ENCODE peak calls at places on chromosomes 11 and 22, in five cellular contexts. One of them, this sample, is unnamed.
A peak's percentile ranks its signal among the peaks of the same experiment; 100 is the strongest.

GRCh38 chr11:130523609-130524008 is 75.2 kb downstream of the ADAMTS15 start:
- DNase-seq in ovary: no peak
- DNase-seq in AG04449: peak; percentile 29
- DNase-seq in fibroblast of the aortic adventitia: peak; percentile 95
- DNase-seq in omental fat pad: no peak
- DNase-seq in this sample: no peak

GRCh38 chr11:12045914-12046635 is 37.6 kb upstream of the DKK3 start:
- DNase-seq in AG04449: no peak
- DNase-seq in ovary: no peak
- DNase-seq in fibroblast of the aortic adventitia: no peak
- DNase-seq in omental fat pad: no peak
- DNase-seq in this sample: no peak

GRCh38 chr11:17267576-17267975 is 9.0 kb upstream of the NUCB2 start:
- DNase-seq in fibroblast of the aortic adventitia: no peak
- DNase-seq in AG04449: no peak
- DNase-seq in ovary: no peak
- DNase-seq in omental fat pad: no peak
- DNase-seq in this sample: no peak

GRCh38 chr11:76087749-76088148 is 118.6 kb downstream of the WNT11 start:
- DNase-seq in fibroblast of the aortic adventitia: no peak
- DNase-seq in omental fat pad: no peak
- DNase-seq in ovary: no peak
- DNase-seq in AG04449: no peak
- DNase-seq in this sample: no peak

GRCh38 chr11:62546244-62546936 is at the start of gene AHNAK:
- DNase-seq in fibroblast of the aortic adventitia: peak; percentile 50
- DNase-seq in omental fat pad: no peak
- DNase-seq in AG04449: no peak
- DNase-seq in ovary: peak; percentile 87
- DNase-seq in this sample: no peak

GRCh38 chr11:49208006-49208721 is at the start of gene FOLH1:
- DNase-seq in omental fat pad: no peak
- DNase-seq in fibroblast of the aortic adventitia: no peak
- DNase-seq in ovary: peak; percentile 42
- DNase-seq in AG04449: no peak
- DNase-seq in this sample: no peak

GRCh38 chr11:72602250-72602904 is 71.8 kb downstream of the PDE2A start:
- DNase-seq in fibroblast of the aortic adventitia: no peak
- DNase-seq in AG04449: no peak
- DNase-seq in ovary: no peak
- DNase-seq in omental fat pad: no peak
- DNase-seq in this sample: no peak

GRCh38 chr11:92978226-92979111 is 9.0 kb downstream of the MTNR1B start:
- DNase-seq in ovary: no peak
- DNase-seq in fibroblast of the aortic adventitia: no peak
- DNase-seq in omental fat pad: no peak
- DNase-seq in AG04449: no peak
- DNase-seq in this sample: no peak

GRCh38 chr11:87368151-87368550 is 330.4 kb downstream of the TMEM135 start:
- DNase-seq in ovary: no peak
- DNase-seq in omental fat pad: no peak
- DNase-seq in fibroblast of the aortic adventitia: no peak
- DNase-seq in AG04449: no peak
- DNase-seq in this sample: no peak

GRCh38 chr11:61075891-61076290 is 26.4 kb upstream of the CD5 start:
- DNase-seq in fibroblast of the aortic adventitia: peak; percentile 72
- DNase-seq in omental fat pad: no peak
- DNase-seq in AG04449: no peak
- DNase-seq in ovary: peak; percentile 57
- DNase-seq in this sample: no peak

GRCh38 chr11:130071211-130071712 is 1.6 kb downstream of the APLP2 start:
- DNase-seq in AG04449: no peak
- DNase-seq in omental fat pad: no peak
- DNase-seq in fibroblast of the aortic adventitia: peak; percentile 53
- DNase-seq in ovary: no peak
- DNase-seq in this sample: no peak

GRCh38 chr22:35861451-35861850 is 143.8 kb downstream of the APOL5 start:
- DNase-seq in fibroblast of the aortic adventitia: no peak
- DNase-seq in AG04449: no peak
- DNase-seq in ovary: no peak
- DNase-seq in omental fat pad: no peak
- DNase-seq in this sample: no peak

GRCh38 chr22:46055176-46055850 is 78.4 kb upstream of the WNT7B start:
- DNase-seq in ovary: peak; percentile 75
- DNase-seq in AG04449: no peak
- DNase-seq in fibroblast of the aortic adventitia: peak; percentile 48
- DNase-seq in omental fat pad: peak; percentile 21
- DNase-seq in this sample: no peak

GRCh38 chr11:90646266-90646665 is 423.4 kb upstream of the CHORDC1 start:
- DNase-seq in fibroblast of the aortic adventitia: no peak
- DNase-seq in ovary: no peak
- DNase-seq in AG04449: no peak
- DNase-seq in omental fat pad: no peak
- DNase-seq in this sample: no peak

GRCh38 chr11:106424111-106424510 is 346.6 kb downstream of the AASDHPPT start:
- DNase-seq in AG04449: no peak
- DNase-seq in fibroblast of the aortic adventitia: peak; percentile 80
- DNase-seq in omental fat pad: no peak
- DNase-seq in ovary: no peak
- DNase-seq in this sample: peak; percentile 8

GRCh38 chr11:29634744-29635143 is 382.1 kb downstream of the KCNA4 start:
- DNase-seq in AG04449: no peak
- DNase-seq in fibroblast of the aortic adventitia: no peak
- DNase-seq in ovary: no peak
- DNase-seq in omental fat pad: no peak
- DNase-seq in this sample: no peak

GRCh38 chr11:114846040-114846791 is 167.9 kb downstream of the NXPE2 start:
- DNase-seq in AG04449: no peak
- DNase-seq in fibroblast of the aortic adventitia: no peak
- DNase-seq in ovary: no peak
- DNase-seq in omental fat pad: no peak
- DNase-seq in this sample: no peak

GRCh38 chr11:113991170-113991569 is 16.3 kb downstream of the HTR3A start:
- DNase-seq in ovary: peak; percentile 62
- DNase-seq in fibroblast of the aortic adventitia: peak; percentile 21
- DNase-seq in omental fat pad: no peak
- DNase-seq in AG04449: no peak
- DNase-seq in this sample: no peak

GRCh38 chr11:5204787-5205186 is 4.3 kb upstream of the OR51V1 start:
- DNase-seq in omental fat pad: no peak
- DNase-seq in ovary: no peak
- DNase-seq in AG04449: peak; percentile 44
- DNase-seq in fibroblast of the aortic adventitia: peak; percentile 88
- DNase-seq in this sample: peak; percentile 49

GRCh38 chr11:64382586-64382985 is 23.6 kb downstream of the RPS6KA4 start:
- DNase-seq in omental fat pad: no peak
- DNase-seq in ovary: no peak
- DNase-seq in fibroblast of the aortic adventitia: no peak
- DNase-seq in AG04449: no peak
- DNase-seq in this sample: no peak

GRCh38 chr11:398826-399225 is 4.8 kb downstream of the PKP3 start:
- DNase-seq in AG04449: no peak
- DNase-seq in fibroblast of the aortic adventitia: peak; percentile 17
- DNase-seq in ovary: no peak
- DNase-seq in omental fat pad: no peak
- DNase-seq in this sample: no peak

GRCh38 chr11:134244593-134244992 is 8.6 kb downstream of the THYN1 start:
- DNase-seq in AG04449: no peak
- DNase-seq in fibroblast of the aortic adventitia: no peak
- DNase-seq in ovary: no peak
- DNase-seq in omental fat pad: no peak
- DNase-seq in this sample: no peak

GRCh38 chr22:44895296-44896055 is 114.3 kb downstream of the PHF21B start:
- DNase-seq in AG04449: no peak
- DNase-seq in fibroblast of the aortic adventitia: no peak
- DNase-seq in ovary: peak; percentile 20
- DNase-seq in omental fat pad: no peak
- DNase-seq in this sample: no peak

GRCh38 chr22:35154937-35155387 is 89.0 kb downstream of the ISX start:
- DNase-seq in fibroblast of the aortic adventitia: peak; percentile 46
- DNase-seq in ovary: peak; percentile 47
- DNase-seq in AG04449: no peak
- DNase-seq in omental fat pad: no peak
- DNase-seq in this sample: peak; percentile 4

GRCh38 chr11:125494987-125495725 is 909 bp downstream of the FEZ1 start:
- DNase-seq in omental fat pad: no peak
- DNase-seq in fibroblast of the aortic adventitia: peak; percentile 52
- DNase-seq in AG04449: no peak
- DNase-seq in ovary: peak; percentile 60
- DNase-seq in this sample: no peak

DNA sequence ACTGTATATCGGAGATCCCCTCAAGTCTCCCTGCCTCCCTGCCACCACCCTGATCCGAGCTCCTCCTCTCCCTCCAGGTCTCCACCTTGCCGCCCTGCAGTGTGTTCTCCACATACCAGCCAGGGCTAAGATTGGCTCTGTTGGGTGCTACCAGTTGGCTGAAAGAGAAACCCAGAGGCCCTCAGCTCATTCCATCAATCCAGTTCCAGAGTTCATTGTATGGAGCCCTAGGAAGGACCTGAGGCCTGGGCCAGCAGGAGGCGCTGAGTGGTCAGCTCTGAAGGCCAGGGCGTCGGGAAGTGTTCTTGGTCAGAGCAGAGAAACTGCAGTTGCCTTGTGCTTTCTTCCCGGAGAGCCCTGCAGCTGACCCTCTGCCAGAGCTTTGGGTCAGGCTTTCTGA is 2.2 kb upstream of the TOP3B start:
- DNase-seq in ovary: no peak
- DNase-seq in fibroblast of the aortic adventitia: peak; percentile 43
- DNase-seq in AG04449: no peak
- DNase-seq in omental fat pad: no peak
- DNase-seq in this sample: no peak
- TF ChIP-seq CTCF in ovary: no peak
- TF ChIP-seq CTCF in fibroblast of the aortic adventitia: peak; percentile 54
- TF ChIP-seq CTCF in AG04449: peak; percentile 31
- TF ChIP-seq CTCF in omental fat pad: no peak
- TF ChIP-seq CTCF in this sample: peak; percentile 26

GRCh38 chr22:37420656-37421467 is 6.4 kb downstream of the ELFN2 start:
- DNase-seq in omental fat pad: no peak
- DNase-seq in ovary: no peak
- DNase-seq in fibroblast of the aortic adventitia: peak; percentile 18
- DNase-seq in AG04449: no peak
- DNase-seq in this sample: no peak
- TF ChIP-seq CTCF in omental fat pad: no peak
- TF ChIP-seq CTCF in ovary: no peak
- TF ChIP-seq CTCF in fibroblast of the aortic adventitia: no peak
- TF ChIP-seq CTCF in AG04449: no peak
- TF ChIP-seq CTCF in this sample: no peak

GRCh38 chr22:22110548-22111266 is 128.1 kb upstream of the TOP3B start:
- DNase-seq in omental fat pad: no peak
- DNase-seq in fibroblast of the aortic adventitia: peak; percentile 70
- DNase-seq in AG04449: no peak
- DNase-seq in ovary: peak; percentile 71
- DNase-seq in this sample: peak; percentile 8
- TF ChIP-seq CTCF in omental fat pad: no peak
- TF ChIP-seq CTCF in fibroblast of the aortic adventitia: peak; percentile 77
- TF ChIP-seq CTCF in AG04449: peak; percentile 71
- TF ChIP-seq CTCF in ovary: no peak
- TF ChIP-seq CTCF in this sample: peak; percentile 50

GRCh38 chr11:66591175-66591574 is 1.7 kb downstream of the CCDC87 start:
- DNase-seq in fibroblast of the aortic adventitia: no peak
- DNase-seq in omental fat pad: no peak
- DNase-seq in AG04449: no peak
- DNase-seq in ovary: no peak
- DNase-seq in this sample: no peak

GRCh38 chr11:66593650-66594049 is 665 bp downstream of the CCS start:
- DNase-seq in AG04449: no peak
- DNase-seq in fibroblast of the aortic adventitia: no peak
- DNase-seq in omental fat pad: no peak
- DNase-seq in ovary: no peak
- DNase-seq in this sample: no peak

GRCh38 chr11:66589996-66590675 is 2.7 kb downstream of the CCDC87 start:
- DNase-seq in fibroblast of the aortic adventitia: no peak
- DNase-seq in ovary: no peak
- DNase-seq in omental fat pad: no peak
- DNase-seq in AG04449: no peak
- DNase-seq in this sample: no peak

GRCh38 chr11:66593303-66593635 is 284 bp downstream of the CCS start:
- DNase-seq in omental fat pad: no peak
- DNase-seq in ovary: no peak
- DNase-seq in AG04449: no peak
- DNase-seq in fibroblast of the aortic adventitia: no peak
- DNase-seq in this sample: no peak

GRCh38 chr11:66592457-66593302 is at the start of the genes CCDC87 and CCS:
- DNase-seq in ovary: peak; percentile 99
- DNase-seq in AG04449: no peak
- DNase-seq in fibroblast of the aortic adventitia: peak; percentile 94
- DNase-seq in omental fat pad: peak; percentile 97
- DNase-seq in this sample: peak; percentile 87
- TF ChIP-seq CTCF in ovary: peak; percentile 29
- TF ChIP-seq CTCF in AG04449: peak; percentile 87
- TF ChIP-seq CTCF in fibroblast of the aortic adventitia: peak; percentile 63
- TF ChIP-seq CTCF in omental fat pad: peak; percentile 19
- TF ChIP-seq CTCF in this sample: peak; percentile 67

GRCh38 chr11:27204527-27204926 is 158.5 kb downstream of the CCDC34 start:
- DNase-seq in omental fat pad: no peak
- DNase-seq in ovary: no peak
- DNase-seq in AG04449: no peak
- DNase-seq in fibroblast of the aortic adventitia: no peak
- DNase-seq in this sample: no peak
- TF ChIP-seq CTCF in omental fat pad: no peak
- TF ChIP-seq CTCF in ovary: no peak
- TF ChIP-seq CTCF in AG04449: peak; percentile 27
- TF ChIP-seq CTCF in fibroblast of the aortic adventitia: peak; percentile 43
- TF ChIP-seq CTCF in this sample: peak; percentile 23

DNA sequence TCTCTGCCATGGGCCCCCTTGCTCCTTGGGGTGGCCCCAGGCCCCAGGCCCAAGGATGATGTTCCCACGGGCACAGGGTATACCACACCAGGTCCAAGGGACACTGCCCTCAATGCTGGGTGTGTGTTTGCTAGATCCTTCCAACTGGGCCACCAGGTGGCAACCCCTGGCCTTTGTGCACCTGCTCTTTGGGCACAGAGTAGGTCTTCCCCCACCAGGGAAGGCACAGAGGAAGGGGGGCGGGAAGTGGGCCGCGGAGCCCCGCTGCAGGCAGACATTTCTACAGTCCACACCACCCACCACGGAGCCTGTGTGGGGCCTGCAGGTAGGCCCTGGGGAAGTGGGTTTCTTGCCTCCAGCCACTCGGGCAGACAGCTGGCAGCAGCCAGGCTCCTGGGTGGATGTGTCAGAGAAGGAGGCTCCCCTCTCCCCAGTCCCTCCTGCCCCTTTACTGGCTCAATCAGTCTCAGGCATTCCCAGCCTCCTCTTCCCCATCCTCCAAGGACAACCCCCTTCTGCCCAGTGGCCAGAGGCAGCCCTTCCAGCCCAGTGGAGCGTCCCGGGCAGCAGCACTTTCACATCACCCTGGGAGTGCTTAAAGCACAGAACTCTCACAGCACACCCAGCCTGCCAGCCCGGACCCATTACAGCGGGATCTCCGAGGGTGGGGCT is 21.6 kb downstream of the MAFF start:
- DNase-seq in omental fat pad: no peak
- DNase-seq in fibroblast of the aortic adventitia: no peak
- DNase-seq in ovary: no peak
- DNase-seq in AG04449: no peak
- DNase-seq in this sample: no peak
- TF ChIP-seq CTCF in omental fat pad: no peak
- TF ChIP-seq CTCF in fibroblast of the aortic adventitia: no peak
- TF ChIP-seq CTCF in ovary: no peak
- TF ChIP-seq CTCF in AG04449: no peak
- TF ChIP-seq CTCF in this sample: no peak